ENCODE peak calls at places on chromosome 21, in seven cellular contexts. U is K562, X is HCT116, B is H1, Y is SK-N-SH, T is HepG2, H is GM12878. P is an unnamed sample.

GRCh38 chr21:44085491-44086321 is 21.5 kb upstream of the PWP2 start:
- DNase-seq in U (no peak), X (no peak), B (no peak), Y (no peak), T (no peak), H (no peak), P (no peak)

GRCh38 chr21:23003951-23004350 is 2005.7 kb downstream of the NCAM2 start:
- DNase-seq in U (no peak), X (no peak), B (no peak), Y (no peak), T (no peak), H (no peak), P (no peak)

GRCh38 chr21:43304206-43304605 is 122.7 kb downstream of the SIK1 start:
- DNase-seq in U (no peak), X (no peak), B (no peak), Y (no peak), T (no peak), H (no peak), P (no peak)

GRCh38 chr21:36337099-36337509 is 17.1 kb downstream of the MORC3 start:
- DNase-seq in U (no peak), X (no peak), B (no peak), Y (no peak), T (no peak), H (no peak), P (no peak)

GRCh38 chr21:41559658-41560599 is 52.0 kb upstream of the TMPRSS2 start:
- DNase-seq in U (no peak), X (no peak), B (no peak), Y (no peak), T (no peak), H (peak), P (no peak)

GRCh38 chr21:27648560-27648959 is 681.7 kb upstream of the ADAMTS5 start:
- DNase-seq in U (no peak), X (no peak), B (no peak), Y (no peak), T (no peak), H (no peak), P (no peak)

GRCh38 chr21:35637431-35637830 is 422.9 kb downstream of the SETD4 start:
- DNase-seq in U (no peak), X (no peak), B (no peak), Y (no peak), T (no peak), H (no peak), P (no peak)

GRCh38 chr21:21715286-21715969 is 717.2 kb downstream of the NCAM2 start:
- DNase-seq in U (no peak), X (no peak), B (no peak), Y (no peak), T (no peak), H (no peak), P (no peak)

GRCh38 chr21:41601573-41602371 is 93.8 kb upstream of the TMPRSS2 start:
- DNase-seq in U (no peak), X (no peak), B (no peak), Y (no peak), T (no peak), H (peak), P (no peak)

GRCh38 chr21:15224346-15225086 is 159.7 kb upstream of the NRIP1 start:
- DNase-seq in U (no peak), X (peak), B (no peak), Y (no peak), T (no peak), H (no peak), P (no peak)

GRCh38 chr21:25995283-25995682 is 175.3 kb downstream of the APP start:
- DNase-seq in U (no peak), X (no peak), B (no peak), Y (no peak), T (no peak), H (no peak), P (no peak)

GRCh38 chr21:19420607-19421006 is 1017.0 kb upstream of the TMPRSS15 start:
- DNase-seq in U (no peak), X (no peak), B (no peak), Y (no peak), T (no peak), H (no peak), P (peak)

GRCh38 chr21:41610042-41610839 is 102.3 kb upstream of the TMPRSS2 start:
- DNase-seq in U (peak), X (peak), B (no peak), Y (peak), T (peak), H (no peak), P (peak)

GRCh38 chr21:27764056-27764455 is 797.2 kb upstream of the ADAMTS5 start:
- DNase-seq in U (no peak), X (no peak), B (no peak), Y (no peak), T (no peak), H (no peak), P (no peak)

GRCh38 chr21:29166853-29167252 is 36.4 kb downstream of the MAP3K7CL start:
- DNase-seq in U (no peak), X (no peak), B (no peak), Y (no peak), T (no peak), H (no peak), P (no peak)

GRCh38 chr21:37219766-37220432 is 47.2 kb downstream of the VPS26C start:
- DNase-seq in U (no peak), X (no peak), B (no peak), Y (no peak), T (no peak), H (no peak), P (no peak)

GRCh38 chr21:16047857-16048256 is 318.1 kb downstream of the USP25 start:
- DNase-seq in U (no peak), X (no peak), B (no peak), Y (peak), T (no peak), H (no peak), P (no peak)

GRCh38 chr21:33395866-33396265 is 7.3 kb upstream of the IFNGR2 start:
- DNase-seq in U (no peak), X (no peak), B (no peak), Y (no peak), T (no peak), H (no peak), P (no peak)

GRCh38 chr21:33396436-33396835 is 6.8 kb upstream of the IFNGR2 start:
- DNase-seq in U (no peak), X (no peak), B (no peak), Y (no peak), T (no peak), H (no peak), P (no peak)

GRCh38 chr21:33392586-33392985 is 10.6 kb upstream of the IFNGR2 start:
- DNase-seq in U (no peak), X (no peak), B (no peak), Y (no peak), T (no peak), H (no peak), P (no peak)

GRCh38 chr21:33393348-33393747 is 9.9 kb upstream of the IFNGR2 start:
- DNase-seq in U (no peak), X (no peak), B (no peak), Y (no peak), T (no peak), H (no peak), P (no peak)

DNA sequence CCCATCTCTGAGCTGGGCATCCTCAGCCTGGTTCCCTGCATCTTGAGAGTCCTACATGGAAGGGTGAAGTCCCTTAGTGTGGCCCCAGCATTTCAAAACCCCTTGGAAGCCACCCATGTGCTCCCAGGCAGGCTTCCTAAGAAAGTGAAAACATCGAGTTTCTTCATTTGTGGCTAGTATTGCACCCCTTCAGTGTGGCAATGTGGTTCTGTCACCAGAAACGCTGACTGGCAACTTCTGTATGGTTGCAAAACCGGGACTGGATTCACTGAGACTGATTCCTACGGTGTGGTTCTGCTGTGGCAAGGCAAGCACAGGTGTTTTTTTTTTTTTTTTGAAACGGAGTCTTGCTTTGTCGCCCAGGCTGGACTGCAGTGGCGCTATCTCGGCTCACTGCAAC is 9.0 kb upstream of the IFNGR2 start:
- DNase-seq in U (no peak), X (no peak), B (no peak), Y (no peak), T (no peak), H (no peak), P (no peak)
- TF ChIP-seq JUND in U (no peak), X (no peak), B (no peak), Y (no peak), T (no peak), H (no peak), P (no peak)

GRCh38 chr21:17900281-17900989 is 81.3 kb upstream of the C21orf91 start:
- DNase-seq in U (peak), X (no peak), B (no peak), Y (no peak), T (no peak), H (no peak), P (no peak)

GRCh38 chr21:17900990-17901385 is 81.8 kb upstream of the C21orf91 start:
- DNase-seq in U (no peak), X (no peak), B (no peak), Y (no peak), T (no peak), H (no peak), P (no peak)

GRCh38 chr21:17903929-17904639 is 84.9 kb upstream of the C21orf91 start:
- DNase-seq in U (no peak), X (no peak), B (no peak), Y (no peak), T (no peak), H (no peak), P (no peak)

GRCh38 chr21:17903029-17903806 is 84.1 kb upstream of the C21orf91 start:
- DNase-seq in U (peak), X (no peak), B (no peak), Y (peak), T (no peak), H (no peak), P (peak)

GRCh38 chr21:17901458-17902092 is 82.4 kb upstream of the C21orf91 start:
- DNase-seq in U (no peak), X (no peak), B (no peak), Y (no peak), T (no peak), H (peak), P (no peak)
- TF ChIP-seq JUND in U (no peak), X (no peak), B (no peak), Y (no peak), T (no peak), H (no peak), P (no peak)

GRCh38 chr21:17428980-17429379 is 83.9 kb upstream of the CXADR start:
- DNase-seq in U (no peak), X (no peak), B (no peak), Y (no peak), T (no peak), H (no peak), P (no peak)
- TF ChIP-seq JUND in U (no peak), X (no peak), B (no peak), Y (no peak), T (no peak), H (no peak), P (no peak)

GRCh38 chr21:31198575-31198974 is 145.5 kb downstream of the TIAM1 start:
- DNase-seq in U (peak), X (peak), B (no peak), Y (peak), T (peak), H (no peak), P (peak)
- TF ChIP-seq JUND in U (no peak), X (no peak), B (no peak), Y (no peak), T (no peak), H (no peak), P (no peak)

DNA sequence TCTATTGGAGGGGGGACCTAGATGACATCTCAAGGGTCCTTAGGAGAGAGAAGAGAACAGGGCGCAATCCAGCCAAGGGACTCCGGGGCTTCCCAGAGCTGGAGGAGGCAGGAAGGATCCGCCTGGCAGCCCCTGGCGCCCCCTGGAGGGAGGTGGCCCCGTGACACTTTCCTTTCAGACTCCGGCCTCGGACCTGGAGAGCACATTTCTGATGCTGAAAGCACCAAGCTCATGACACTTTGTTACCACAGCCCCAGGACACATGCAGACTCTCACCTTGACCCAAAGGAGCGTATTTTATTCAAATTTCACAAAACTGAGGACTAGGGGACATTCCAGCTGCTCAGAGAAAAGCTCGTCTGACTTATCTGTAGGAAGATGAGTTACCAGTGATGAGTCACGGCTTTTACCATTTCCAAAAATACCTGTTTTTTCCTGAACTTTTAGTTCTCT is 21.4 kb upstream of the POFUT2 start:
- DNase-seq in U (peak), X (no peak), B (peak), Y (peak), T (peak), H (no peak), P (peak)
- TF ChIP-seq JUND in U (peak), X (no peak), B (no peak), Y (no peak), T (no peak), H (no peak), P (no peak)

GRCh38 chr21:45110873-45111624 is 36.7 kb downstream of the ADARB1 start:
- DNase-seq in U (peak), X (no peak), B (no peak), Y (no peak), T (no peak), H (no peak), P (no peak)

GRCh38 chr21:45108034-45108790 is 33.8 kb downstream of the ADARB1 start:
- DNase-seq in U (no peak), X (no peak), B (no peak), Y (no peak), T (no peak), H (no peak), P (no peak)

GRCh38 chr21:45108808-45109800 is 34.7 kb downstream of the ADARB1 start:
- DNase-seq in U (no peak), X (no peak), B (no peak), Y (no peak), T (no peak), H (no peak), P (no peak)

GRCh38 chr21:45111703-45112102 is 37.3 kb downstream of the ADARB1 start:
- DNase-seq in U (no peak), X (no peak), B (no peak), Y (no peak), T (no peak), H (no peak), P (no peak)

GRCh38 chr21:45109831-45110492 is 35.6 kb downstream of the ADARB1 start:
- DNase-seq in U (peak), X (no peak), B (no peak), Y (no peak), T (no peak), H (peak), P (no peak)
- TF ChIP-seq JUND in U (no peak), X (no peak), B (no peak), Y (no peak), T (no peak), H (peak), P (no peak)